ENCODE peak calls at places on chromosomes 12 and 14, in four cellular contexts. A is PC-3, Z is thoracic aorta, C is ovary. T is an unnamed sample.

GRCh38 chr12:130715150-130715995 is 726 bp downstream of the RIMBP2 start:
- DNase-seq in A (no peak), Z (no peak), C (peak), T (no peak)

GRCh38 chr14:68544150-68544892 is 248.5 kb downstream of the ZFP36L1 start:
- DNase-seq in A (peak), Z (peak), C (peak), T (no peak)

GRCh38 chr12:132393245-132393795 is 63.9 kb upstream of the GALNT9 start:
- DNase-seq in A (peak), Z (no peak), C (no peak), T (peak)

GRCh38 chr14:90604356-90604755 is 207.5 kb downstream of the CALM1 start:
- DNase-seq in A (no peak), Z (no peak), C (no peak), T (no peak)

GRCh38 chr12:127381043-127381668 is 885.8 kb upstream of the TMEM132C start:
- DNase-seq in A (peak), Z (no peak), C (peak), T (no peak)

GRCh38 chr14:63100597-63100996 is 55.3 kb upstream of the KCNH5 start:
- DNase-seq in A (no peak), Z (no peak), C (no peak), T (no peak)

GRCh38 chr12:126772171-126772864 is 1494.7 kb upstream of the TMEM132C start:
- DNase-seq in A (peak), Z (no peak), C (no peak), T (no peak)

GRCh38 chr12:123897221-123897620 is 75.4 kb downstream of the CCDC92 start:
- DNase-seq in A (peak), Z (no peak), C (no peak), T (peak)

GRCh38 chr14:103871596-103872480 is 24.5 kb upstream of the PPP1R13B start:
- DNase-seq in A (no peak), Z (no peak), C (no peak), T (peak)

GRCh38 chr12:117042171-117042809 is 56.9 kb downstream of the TESC start:
- DNase-seq in A (no peak), Z (no peak), C (no peak), T (no peak)

GRCh38 chr14:80095623-80096022 is 115.7 kb downstream of the DIO2 start:
- DNase-seq in A (peak), Z (no peak), C (no peak), T (no peak)

GRCh38 chr14:65976771-65977170 is 509.4 kb upstream of the CCDC196 start:
- DNase-seq in A (no peak), Z (no peak), C (no peak), T (no peak)

GRCh38 chr14:106308839-106309389 is 782.5 kb downstream of the TMEM121 start:
- DNase-seq in A (no peak), Z (no peak), C (no peak), T (no peak)

GRCh38 chr14:61244051-61244450 is 37.1 kb downstream of the TMEM30B start:
- DNase-seq in A (no peak), Z (no peak), C (no peak), T (no peak)

GRCh38 chr12:83904175-83904574 is 1008.4 kb downstream of the SLC6A15 start:
- DNase-seq in A (no peak), Z (no peak), C (no peak), T (no peak)

GRCh38 chr14:73613046-73613383 is 698 bp downstream of the ACOT6 start:
- DNase-seq in A (no peak), Z (no peak), C (no peak), T (no peak)

GRCh38 chr14:56273949-56274348 is 155.7 kb downstream of the PELI2 start:
- DNase-seq in A (no peak), Z (no peak), C (no peak), T (no peak)

GRCh38 chr12:103698752-103699540 is 111.9 kb downstream of the STAB2 start:
- DNase-seq in A (no peak), Z (no peak), C (no peak), T (no peak)

GRCh38 chr14:93115920-93116675 is at the start of gene ITPK1:
- DNase-seq in A (peak), Z (no peak), C (peak), T (no peak)

GRCh38 chr12:6635856-6636521 is at the start of gene LPAR5:
- DNase-seq in A (peak), Z (no peak), C (no peak), T (peak)

GRCh38 chr12:6635375-6635855 is 344 bp downstream of the LPAR5 start:
- DNase-seq in A (no peak), Z (no peak), C (no peak), T (no peak)

GRCh38 chr12:6631549-6631961 is 4.2 kb downstream of the LPAR5 start:
- DNase-seq in A (no peak), Z (no peak), C (no peak), T (no peak)

GRCh38 chr12:6630696-6631095 is 5.1 kb downstream of the LPAR5 start:
- DNase-seq in A (no peak), Z (no peak), C (no peak), T (no peak)

DNA sequence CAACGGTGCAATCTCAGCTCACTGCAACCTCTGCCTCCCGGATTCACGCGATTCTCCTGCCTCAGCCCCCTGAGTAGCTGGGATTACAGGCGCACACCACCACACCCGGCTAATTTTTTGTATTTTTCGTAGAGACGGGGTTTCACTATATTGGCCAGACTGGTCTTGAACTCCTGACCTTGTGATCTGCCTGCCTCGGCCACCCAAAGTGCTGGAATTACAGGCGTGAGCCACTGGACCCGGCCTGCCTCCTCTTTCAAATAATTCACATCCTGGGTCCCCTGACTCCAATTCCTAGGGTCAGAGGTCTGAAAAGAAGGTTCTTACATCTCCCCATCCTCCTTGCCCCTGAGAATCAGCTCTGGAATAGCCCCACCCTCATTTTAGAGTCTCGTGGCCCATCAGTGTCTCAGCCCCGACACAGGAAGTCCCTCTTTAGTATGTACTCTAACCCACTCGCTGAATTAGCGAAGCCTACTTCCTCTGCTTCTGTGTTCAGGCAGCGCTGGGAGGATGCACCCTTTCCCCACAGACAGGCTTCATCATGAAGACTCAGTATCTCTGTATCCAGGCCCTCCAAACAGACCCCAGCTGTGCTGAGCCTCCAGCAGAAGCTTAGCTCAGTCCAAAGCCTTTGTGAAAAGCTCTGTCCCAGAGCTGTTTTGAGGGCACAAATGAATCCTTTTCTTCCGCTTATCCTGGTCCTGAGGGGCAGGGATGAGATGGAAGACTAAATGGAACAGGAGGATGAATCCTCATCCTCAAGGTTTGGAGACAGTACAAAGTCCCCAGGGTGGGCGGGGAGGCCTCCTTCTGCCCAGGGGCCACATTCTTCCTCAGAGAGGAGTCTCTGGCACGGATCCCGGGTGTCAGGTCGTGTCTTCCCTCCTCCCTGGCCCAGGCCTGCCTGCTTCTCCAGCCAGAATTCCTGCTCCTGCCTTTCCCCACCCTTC is 3.5 kb downstream of the LPAR5 start:
- DNase-seq in A (no peak), Z (no peak), C (no peak), T (no peak)
- H3K4me3 ChIP-seq in A (no peak), Z (no peak), C (no peak), T (no peak)

DNA sequence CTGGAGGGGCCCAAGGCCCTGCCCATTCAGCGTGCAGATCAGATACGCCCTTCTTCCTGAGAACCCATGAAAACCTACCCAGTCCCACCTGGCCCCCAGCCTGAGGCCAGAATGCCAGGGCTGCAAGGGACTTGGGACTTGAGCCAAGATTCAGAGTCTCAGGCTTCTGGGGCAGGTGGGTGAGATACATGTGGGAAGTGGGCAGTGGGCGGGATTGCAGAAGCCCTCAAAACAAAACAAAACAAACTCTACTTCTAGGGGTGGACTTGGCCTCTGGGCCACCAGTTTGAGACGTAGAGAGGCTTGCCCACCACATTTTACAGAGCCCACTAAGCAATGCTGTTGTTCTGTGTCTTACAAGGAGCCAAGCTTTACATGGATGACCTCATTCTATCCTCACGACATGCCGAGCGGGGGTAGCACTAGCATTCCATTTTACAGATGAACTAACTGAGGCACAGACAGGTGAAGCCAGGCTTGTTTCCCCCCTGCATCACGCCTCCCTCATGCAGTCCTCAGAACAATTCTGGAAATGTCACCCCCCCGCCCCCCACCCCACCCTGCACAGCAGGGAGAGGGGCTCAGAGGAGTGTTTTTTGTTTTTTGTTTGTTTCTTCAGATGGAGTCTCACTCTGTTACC is 1.7 kb downstream of the SLC8B1 start:
- DNase-seq in A (no peak), Z (no peak), C (no peak), T (no peak)
- H3K4me3 ChIP-seq in A (peak), Z (peak), C (peak), T (no peak)

GRCh38 chr14:52044791-52045522 is 23.9 kb downstream of the NID2 start:
- DNase-seq in A (peak), Z (no peak), C (no peak), T (no peak)

GRCh38 chr14:52039124-52039815 is 29.6 kb downstream of the NID2 start:
- DNase-seq in A (no peak), Z (no peak), C (no peak), T (no peak)

GRCh38 chr14:52043690-52044089 is 25.2 kb downstream of the NID2 start:
- DNase-seq in A (peak), Z (no peak), C (no peak), T (no peak)

GRCh38 chr14:52040598-52040997 is 28.3 kb downstream of the NID2 start:
- DNase-seq in A (no peak), Z (no peak), C (no peak), T (no peak)

GRCh38 chr14:52042371-52043037 is 26.4 kb downstream of the NID2 start:
- DNase-seq in A (no peak), Z (no peak), C (no peak), T (no peak)
- H3K4me3 ChIP-seq in A (no peak), Z (peak), C (no peak), T (no peak)

DNA sequence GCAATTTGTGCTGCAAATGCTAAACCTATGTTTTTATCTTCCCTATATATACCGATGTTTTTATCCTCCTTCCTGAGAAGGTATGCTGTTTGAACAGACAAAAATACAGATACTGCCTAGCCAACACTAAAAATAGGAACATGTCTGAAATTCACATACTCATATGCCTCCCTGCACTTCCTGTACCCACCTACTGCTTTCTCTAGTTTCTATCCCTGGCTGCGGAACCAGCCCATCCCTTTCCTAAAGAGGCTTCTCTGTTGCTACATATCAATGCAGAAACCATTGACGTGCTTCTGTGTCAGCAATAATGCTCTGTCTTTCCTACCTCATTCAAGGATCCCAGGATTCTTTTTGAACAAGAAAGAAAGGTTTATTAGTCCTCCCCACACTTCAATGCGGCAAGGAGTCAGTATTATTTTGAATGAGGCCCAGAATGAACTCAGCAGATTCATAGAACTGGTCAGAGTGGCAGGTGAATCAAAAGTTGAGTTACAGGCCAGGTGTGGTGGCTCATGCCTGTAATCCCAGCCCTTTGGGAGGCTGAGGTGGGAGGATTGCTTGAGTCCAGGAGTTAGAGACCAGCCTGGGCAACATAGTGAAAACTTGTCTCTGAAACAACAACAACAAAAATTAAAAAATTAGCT is 67.8 kb upstream of the NAP1L1 start:
- DNase-seq in A (no peak), Z (no peak), C (no peak), T (no peak)
- H3K4me3 ChIP-seq in A (no peak), Z (no peak), C (no peak), T (no peak)

DNA sequence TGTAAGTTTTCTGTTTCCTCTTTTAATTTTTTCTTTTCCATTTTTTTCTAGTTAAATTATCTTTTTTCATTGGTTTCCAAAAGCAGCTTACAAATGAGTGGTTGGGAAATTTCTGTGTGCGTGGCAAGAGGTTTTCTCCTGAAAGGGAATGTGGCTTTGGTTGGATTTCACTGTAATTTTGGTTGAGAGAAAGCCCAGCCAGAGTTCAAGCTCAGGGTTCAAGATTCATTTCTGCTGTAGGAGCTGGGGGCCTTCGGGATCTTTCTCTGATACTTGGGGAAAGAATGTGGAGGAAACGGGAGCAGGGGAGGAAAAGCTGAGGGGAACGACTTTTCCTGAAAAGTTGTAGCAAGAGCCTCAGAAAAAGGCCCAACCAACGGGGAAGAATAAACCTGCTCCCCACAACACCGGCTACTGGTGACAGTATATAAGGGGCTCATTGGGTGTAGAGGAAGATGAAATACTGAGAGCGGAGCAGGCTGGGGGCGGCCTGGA is 1.8 kb downstream of the HOXC10 start:
- DNase-seq in A (no peak), Z (no peak), C (no peak), T (no peak)
- H3K4me3 ChIP-seq in A (no peak), Z (no peak), C (no peak), T (no peak)